ENCODE peak calls at places on chromosomes 11 and 22, in eight cellular contexts. One of them, this sample, is unnamed.

GRCh38 chr22:26610983-26611382 is 6.8 kb downstream of the CRYBB1 start:
- DNase-seq in iris pigment epithelial cell: no peak
- DNase-seq in GM23248: peak; percentile 47
- DNase-seq in T follicular helper cell: no peak
- DNase-seq in iPS DF 19.7: no peak
- DNase-seq in Karpas-422: no peak
- DNase-seq in keratinocyte: peak; percentile 42
- DNase-seq in ELR: peak; percentile 70
- DNase-seq in this sample: no peak

GRCh38 chr22:23256986-23257888 is 76.9 kb downstream of the BCR start:
- DNase-seq in iris pigment epithelial cell: no peak
- DNase-seq in GM23248: peak; percentile 92
- DNase-seq in T follicular helper cell: no peak
- DNase-seq in iPS DF 19.7: no peak
- DNase-seq in Karpas-422: no peak
- DNase-seq in keratinocyte: no peak
- DNase-seq in ELR: no peak
- DNase-seq in this sample: no peak

GRCh38 chr11:100778386-100778785 is 91.3 kb downstream of the ARHGAP42 start:
- DNase-seq in iris pigment epithelial cell: no peak
- DNase-seq in GM23248: no peak
- DNase-seq in T follicular helper cell: no peak
- DNase-seq in iPS DF 19.7: no peak
- DNase-seq in Karpas-422: no peak
- DNase-seq in keratinocyte: no peak
- DNase-seq in ELR: no peak
- DNase-seq in this sample: no peak

GRCh38 chr11:35563413-35564245 is 38.2 kb upstream of the PAMR1 start:
- DNase-seq in iris pigment epithelial cell: peak; percentile 48
- DNase-seq in GM23248: peak; percentile 53
- DNase-seq in T follicular helper cell: no peak
- DNase-seq in iPS DF 19.7: no peak
- DNase-seq in Karpas-422: no peak
- DNase-seq in keratinocyte: no peak
- DNase-seq in ELR: no peak
- DNase-seq in this sample: no peak

GRCh38 chr11:20599424-20600346 is at the start of gene SLC6A5:
- DNase-seq in iris pigment epithelial cell: peak; percentile 34
- DNase-seq in GM23248: peak; percentile 52
- DNase-seq in T follicular helper cell: no peak
- DNase-seq in iPS DF 19.7: peak; percentile 65
- DNase-seq in Karpas-422: peak; percentile 73
- DNase-seq in keratinocyte: no peak
- DNase-seq in ELR: peak; percentile 40
- DNase-seq in this sample: peak; percentile 90

GRCh38 chr11:35664977-35665441 is 2.4 kb downstream of the TRIM44 start:
- DNase-seq in iris pigment epithelial cell: peak; percentile 49
- DNase-seq in GM23248: peak; percentile 35
- DNase-seq in T follicular helper cell: no peak
- DNase-seq in iPS DF 19.7: no peak
- DNase-seq in Karpas-422: no peak
- DNase-seq in keratinocyte: no peak
- DNase-seq in ELR: peak; percentile 58
- DNase-seq in this sample: no peak

GRCh38 chr11:67674442-67674871 is at the start of gene ALDH3B2:
- DNase-seq in iris pigment epithelial cell: no peak
- DNase-seq in GM23248: no peak
- DNase-seq in T follicular helper cell: no peak
- DNase-seq in iPS DF 19.7: no peak
- DNase-seq in Karpas-422: no peak
- DNase-seq in keratinocyte: peak; percentile 46
- DNase-seq in ELR: no peak
- DNase-seq in this sample: peak; percentile 56

GRCh38 chr11:72091292-72091691 is 10.6 kb downstream of the LRRC51 start:
- DNase-seq in iris pigment epithelial cell: peak; percentile 62
- DNase-seq in GM23248: peak; percentile 74
- DNase-seq in T follicular helper cell: peak; percentile 60
- DNase-seq in iPS DF 19.7: no peak
- DNase-seq in Karpas-422: peak; percentile 92
- DNase-seq in keratinocyte: no peak
- DNase-seq in ELR: peak; percentile 72
- DNase-seq in this sample: peak; percentile 88

GRCh38 chr22:36244522-36245391 is 5.4 kb upstream of the APOL2 start:
- DNase-seq in iris pigment epithelial cell: peak; percentile 34
- DNase-seq in GM23248: peak; percentile 55
- DNase-seq in T follicular helper cell: no peak
- DNase-seq in iPS DF 19.7: no peak
- DNase-seq in Karpas-422: no peak
- DNase-seq in keratinocyte: no peak
- DNase-seq in ELR: no peak
- DNase-seq in this sample: no peak

GRCh38 chr22:37519268-37520195 is at the start of gene CARD10:
- DNase-seq in iris pigment epithelial cell: no peak
- DNase-seq in GM23248: peak; percentile 45
- DNase-seq in T follicular helper cell: no peak
- DNase-seq in iPS DF 19.7: no peak
- DNase-seq in Karpas-422: no peak
- DNase-seq in keratinocyte: no peak
- DNase-seq in ELR: peak; percentile 63
- DNase-seq in this sample: peak; percentile 93

GRCh38 chr11:15213471-15214231 is 98.9 kb downstream of the INSC start:
- DNase-seq in iris pigment epithelial cell: no peak
- DNase-seq in GM23248: no peak
- DNase-seq in T follicular helper cell: no peak
- DNase-seq in iPS DF 19.7: no peak
- DNase-seq in Karpas-422: no peak
- DNase-seq in keratinocyte: no peak
- DNase-seq in ELR: no peak
- DNase-seq in this sample: no peak

GRCh38 chr22:44669725-44670027 is 32.3 kb upstream of the PRR5 start:
- DNase-seq in iris pigment epithelial cell: peak; percentile 48
- DNase-seq in GM23248: peak; percentile 71
- DNase-seq in T follicular helper cell: no peak
- DNase-seq in iPS DF 19.7: no peak
- DNase-seq in Karpas-422: no peak
- DNase-seq in keratinocyte: no peak
- DNase-seq in ELR: peak; percentile 23
- DNase-seq in this sample: peak; percentile 89

GRCh38 chr22:46656856-46657654 is 36.9 kb downstream of the GRAMD4 start:
- DNase-seq in iris pigment epithelial cell: no peak
- DNase-seq in GM23248: no peak
- DNase-seq in T follicular helper cell: no peak
- DNase-seq in iPS DF 19.7: no peak
- DNase-seq in Karpas-422: no peak
- DNase-seq in keratinocyte: no peak
- DNase-seq in ELR: no peak
- DNase-seq in this sample: no peak